ENCODE peak calls at places on chromosome 7, in five cellular contexts. L, Q, J, N and W are unnamed samples.

GRCh38 chr7:133434246-133434865 is 181.5 kb downstream of the EXOC4 start:
- DNase-seq in N (no peak), Q (no peak), J (no peak), L (no peak), W (peak; percentile 55)

GRCh38 chr7:50657341-50657873 is 92.2 kb upstream of the DDC start:
- DNase-seq in J (no peak), Q (no peak), N (no peak), L (no peak), W (no peak)

GRCh38 chr7:130363156-130363847 is 17.0 kb upstream of the CPA1 start:
- DNase-seq in Q (no peak), L (no peak), J (peak; percentile 19), N (no peak), W (no peak)

GRCh38 chr7:69550991-69551390 is 47.3 kb upstream of the AUTS2 start:
- DNase-seq in L (no peak), N (no peak), J (no peak), Q (no peak), W (no peak)

GRCh38 chr7:6205921-6206660 is 66.3 kb downstream of the CYTH3 start:
- DNase-seq in J (no peak), Q (no peak), N (no peak), L (no peak), W (no peak)

GRCh38 chr7:42237891-42238531 is 1.0 kb upstream of the GLI3 start:
- DNase-seq in Q (no peak), L (peak; percentile 79), N (no peak), J (no peak), W (no peak)

GRCh38 chr7:71157757-71158156 is 25.8 kb downstream of the GALNT17 start:
- DNase-seq in N (no peak), Q (no peak), J (no peak), L (no peak), W (no peak)

GRCh38 chr7:122674502-122674901 is 24.4 kb downstream of the RNF133 start:
- DNase-seq in J (no peak), L (no peak), N (no peak), Q (no peak), W (no peak)

GRCh38 chr7:50351267-50351666 is 46.8 kb downstream of the IKZF1 start:
- DNase-seq in Q (no peak), J (peak; percentile 72), N (no peak), L (no peak), W (no peak)